ENCODE peak calls at places on chromosomes 2 and 18, in nine cellular contexts. One of them, this sample, is unnamed.

GRCh38 chr2:196607073-196607472 is 32.4 kb upstream of the CCDC150 start:
- DNase-seq in astrocyte of the cerebellum: no peak
- DNase-seq in lower lobe of right lung: no peak
- DNase-seq in lower leg skin: no peak
- DNase-seq in choroid plexus epithelial cell: peak
- DNase-seq in LNCaP clone FGC: no peak
- DNase-seq in neuronal stem cell: no peak
- DNase-seq in AG10803: peak
- DNase-seq in astrocyte of the spinal cord: no peak
- DNase-seq in this sample: peak

GRCh38 chr18:48460929-48461583 is 51.9 kb upstream of the ZBTB7C start:
- DNase-seq in lower lobe of right lung: no peak
- DNase-seq in AG10803: no peak
- DNase-seq in neuronal stem cell: no peak
- DNase-seq in astrocyte of the cerebellum: peak
- DNase-seq in lower leg skin: no peak
- DNase-seq in astrocyte of the spinal cord: peak
- DNase-seq in choroid plexus epithelial cell: no peak
- DNase-seq in LNCaP clone FGC: no peak
- DNase-seq in this sample: peak

GRCh38 chr2:24253303-24253919 is 78.6 kb downstream of the FAM228A start:
- DNase-seq in lower lobe of right lung: no peak
- DNase-seq in choroid plexus epithelial cell: peak
- DNase-seq in astrocyte of the cerebellum: no peak
- DNase-seq in AG10803: peak
- DNase-seq in neuronal stem cell: no peak
- DNase-seq in lower leg skin: no peak
- DNase-seq in astrocyte of the spinal cord: peak
- DNase-seq in LNCaP clone FGC: no peak
- DNase-seq in this sample: peak

GRCh38 chr18:72830109-72830508 is 37.7 kb downstream of the NETO1 start:
- DNase-seq in neuronal stem cell: peak
- DNase-seq in lower leg skin: no peak
- DNase-seq in lower lobe of right lung: no peak
- DNase-seq in AG10803: peak
- DNase-seq in LNCaP clone FGC: peak
- DNase-seq in astrocyte of the cerebellum: peak
- DNase-seq in astrocyte of the spinal cord: peak
- DNase-seq in choroid plexus epithelial cell: peak
- DNase-seq in this sample: peak

GRCh38 chr2:106094101-106094860 is 99.8 kb downstream of the UXS1 start:
- DNase-seq in AG10803: no peak
- DNase-seq in choroid plexus epithelial cell: no peak
- DNase-seq in astrocyte of the cerebellum: no peak
- DNase-seq in astrocyte of the spinal cord: no peak
- DNase-seq in lower leg skin: peak
- DNase-seq in neuronal stem cell: no peak
- DNase-seq in LNCaP clone FGC: no peak
- DNase-seq in lower lobe of right lung: no peak
- DNase-seq in this sample: no peak

GRCh38 chr2:23940976-23941605 is 828 bp downstream of the UBXN2A start:
- DNase-seq in LNCaP clone FGC: no peak
- DNase-seq in choroid plexus epithelial cell: peak
- DNase-seq in lower leg skin: no peak
- DNase-seq in astrocyte of the cerebellum: no peak
- DNase-seq in AG10803: no peak
- DNase-seq in neuronal stem cell: no peak
- DNase-seq in lower lobe of right lung: no peak
- DNase-seq in astrocyte of the spinal cord: peak
- DNase-seq in this sample: peak

GRCh38 chr18:79819951-79820351 is 22.2 kb downstream of the KCNG2 start:
- DNase-seq in choroid plexus epithelial cell: no peak
- DNase-seq in lower lobe of right lung: no peak
- DNase-seq in neuronal stem cell: no peak
- DNase-seq in LNCaP clone FGC: no peak
- DNase-seq in astrocyte of the cerebellum: no peak
- DNase-seq in AG10803: no peak
- DNase-seq in lower leg skin: peak
- DNase-seq in astrocyte of the spinal cord: no peak
- DNase-seq in this sample: no peak

GRCh38 chr2:10087360-10087759 is 7.1 kb upstream of the CYS1 start:
- DNase-seq in AG10803: no peak
- DNase-seq in neuronal stem cell: no peak
- DNase-seq in astrocyte of the spinal cord: no peak
- DNase-seq in choroid plexus epithelial cell: no peak
- DNase-seq in LNCaP clone FGC: no peak
- DNase-seq in lower leg skin: no peak
- DNase-seq in astrocyte of the cerebellum: no peak
- DNase-seq in lower lobe of right lung: no peak
- DNase-seq in this sample: no peak

GRCh38 chr2:46816151-46816845 is 99.3 kb downstream of the MCFD2 start:
- DNase-seq in astrocyte of the cerebellum: no peak
- DNase-seq in choroid plexus epithelial cell: no peak
- DNase-seq in lower leg skin: no peak
- DNase-seq in astrocyte of the spinal cord: no peak
- DNase-seq in AG10803: no peak
- DNase-seq in neuronal stem cell: no peak
- DNase-seq in LNCaP clone FGC: no peak
- DNase-seq in lower lobe of right lung: no peak
- DNase-seq in this sample: no peak

GRCh38 chr2:122755281-122755780 is 999.9 kb downstream of the TSN start:
- DNase-seq in neuronal stem cell: no peak
- DNase-seq in LNCaP clone FGC: no peak
- DNase-seq in astrocyte of the spinal cord: no peak
- DNase-seq in astrocyte of the cerebellum: no peak
- DNase-seq in lower leg skin: no peak
- DNase-seq in choroid plexus epithelial cell: no peak
- DNase-seq in AG10803: no peak
- DNase-seq in lower lobe of right lung: no peak
- DNase-seq in this sample: peak

GRCh38 chr18:9838144-9838877 is 47.5 kb upstream of the TXNDC2 start:
- DNase-seq in lower leg skin: no peak
- DNase-seq in neuronal stem cell: peak
- DNase-seq in choroid plexus epithelial cell: peak
- DNase-seq in astrocyte of the spinal cord: peak
- DNase-seq in AG10803: peak
- DNase-seq in astrocyte of the cerebellum: peak
- DNase-seq in LNCaP clone FGC: no peak
- DNase-seq in lower lobe of right lung: peak
- DNase-seq in this sample: peak

GRCh38 chr2:50402654-50402960 is 629.3 kb downstream of the NRXN1 start:
- DNase-seq in lower lobe of right lung: no peak
- DNase-seq in AG10803: no peak
- DNase-seq in astrocyte of the cerebellum: no peak
- DNase-seq in lower leg skin: no peak
- DNase-seq in astrocyte of the spinal cord: no peak
- DNase-seq in choroid plexus epithelial cell: no peak
- DNase-seq in LNCaP clone FGC: no peak
- DNase-seq in neuronal stem cell: no peak
- DNase-seq in this sample: no peak

GRCh38 chr2:219469186-219469724 is 29.4 kb upstream of the GMPPA start:
- DNase-seq in lower lobe of right lung: no peak
- DNase-seq in neuronal stem cell: no peak
- DNase-seq in astrocyte of the cerebellum: no peak
- DNase-seq in lower leg skin: no peak
- DNase-seq in LNCaP clone FGC: no peak
- DNase-seq in AG10803: peak
- DNase-seq in choroid plexus epithelial cell: peak
- DNase-seq in astrocyte of the spinal cord: peak
- DNase-seq in this sample: peak

GRCh38 chr18:21241224-21242131 is 554 bp upstream of the GREB1L start:
- DNase-seq in neuronal stem cell: peak
- DNase-seq in choroid plexus epithelial cell: no peak
- DNase-seq in lower leg skin: peak
- DNase-seq in astrocyte of the spinal cord: no peak
- DNase-seq in AG10803: no peak
- DNase-seq in astrocyte of the cerebellum: no peak
- DNase-seq in LNCaP clone FGC: no peak
- DNase-seq in lower lobe of right lung: no peak
- DNase-seq in this sample: no peak

GRCh38 chr2:167183916-167184315 is 295.6 kb downstream of the XIRP2 start:
- DNase-seq in LNCaP clone FGC: no peak
- DNase-seq in astrocyte of the cerebellum: no peak
- DNase-seq in lower lobe of right lung: no peak
- DNase-seq in neuronal stem cell: no peak
- DNase-seq in lower leg skin: no peak
- DNase-seq in AG10803: no peak
- DNase-seq in astrocyte of the spinal cord: no peak
- DNase-seq in choroid plexus epithelial cell: no peak
- DNase-seq in this sample: no peak

GRCh38 chr2:67436221-67436620 is 39.1 kb downstream of the ETAA1 start:
- DNase-seq in neuronal stem cell: no peak
- DNase-seq in astrocyte of the spinal cord: no peak
- DNase-seq in lower lobe of right lung: no peak
- DNase-seq in LNCaP clone FGC: no peak
- DNase-seq in AG10803: peak
- DNase-seq in lower leg skin: no peak
- DNase-seq in choroid plexus epithelial cell: peak
- DNase-seq in astrocyte of the cerebellum: no peak
- DNase-seq in this sample: no peak

GRCh38 chr2:112034924-112035323 is 20.1 kb upstream of the TMEM87B start:
- DNase-seq in choroid plexus epithelial cell: no peak
- DNase-seq in astrocyte of the cerebellum: no peak
- DNase-seq in LNCaP clone FGC: no peak
- DNase-seq in astrocyte of the spinal cord: no peak
- DNase-seq in lower leg skin: no peak
- DNase-seq in lower lobe of right lung: no peak
- DNase-seq in AG10803: no peak
- DNase-seq in neuronal stem cell: no peak
- DNase-seq in this sample: no peak

GRCh38 chr2:15385184-15385583 is 175.9 kb downstream of the NBAS start:
- DNase-seq in AG10803: no peak
- DNase-seq in astrocyte of the spinal cord: no peak
- DNase-seq in astrocyte of the cerebellum: no peak
- DNase-seq in lower lobe of right lung: no peak
- DNase-seq in choroid plexus epithelial cell: no peak
- DNase-seq in LNCaP clone FGC: no peak
- DNase-seq in neuronal stem cell: no peak
- DNase-seq in lower leg skin: no peak
- DNase-seq in this sample: no peak

GRCh38 chr2:220226076-220226475 is 598.6 kb downstream of the SLC4A3 start:
- DNase-seq in neuronal stem cell: no peak
- DNase-seq in LNCaP clone FGC: no peak
- DNase-seq in choroid plexus epithelial cell: no peak
- DNase-seq in AG10803: peak
- DNase-seq in lower lobe of right lung: no peak
- DNase-seq in lower leg skin: no peak
- DNase-seq in astrocyte of the spinal cord: no peak
- DNase-seq in astrocyte of the cerebellum: no peak
- DNase-seq in this sample: no peak

GRCh38 chr2:237886702-237887481 is 27.5 kb downstream of the RAMP1 start:
- DNase-seq in choroid plexus epithelial cell: no peak
- DNase-seq in lower lobe of right lung: peak
- DNase-seq in astrocyte of the spinal cord: peak
- DNase-seq in neuronal stem cell: no peak
- DNase-seq in lower leg skin: no peak
- DNase-seq in LNCaP clone FGC: no peak
- DNase-seq in astrocyte of the cerebellum: no peak
- DNase-seq in AG10803: no peak
- DNase-seq in this sample: peak

GRCh38 chr2:237884681-237885080 is 25.3 kb downstream of the RAMP1 start:
- DNase-seq in lower leg skin: no peak
- DNase-seq in choroid plexus epithelial cell: no peak
- DNase-seq in AG10803: no peak
- DNase-seq in astrocyte of the spinal cord: no peak
- DNase-seq in LNCaP clone FGC: no peak
- DNase-seq in lower lobe of right lung: peak
- DNase-seq in astrocyte of the cerebellum: no peak
- DNase-seq in neuronal stem cell: no peak
- DNase-seq in this sample: no peak

GRCh38 chr2:237883951-237884392 is 24.5 kb downstream of the RAMP1 start:
- DNase-seq in astrocyte of the cerebellum: no peak
- DNase-seq in lower leg skin: no peak
- DNase-seq in choroid plexus epithelial cell: no peak
- DNase-seq in astrocyte of the spinal cord: no peak
- DNase-seq in lower lobe of right lung: peak
- DNase-seq in neuronal stem cell: no peak
- DNase-seq in LNCaP clone FGC: no peak
- DNase-seq in AG10803: no peak
- DNase-seq in this sample: no peak

GRCh38 chr2:237885931-237886701 is 26.7 kb downstream of the RAMP1 start:
- DNase-seq in LNCaP clone FGC: no peak
- DNase-seq in lower leg skin: no peak
- DNase-seq in lower lobe of right lung: peak
- DNase-seq in astrocyte of the cerebellum: no peak
- DNase-seq in astrocyte of the spinal cord: peak
- DNase-seq in AG10803: no peak
- DNase-seq in neuronal stem cell: no peak
- DNase-seq in choroid plexus epithelial cell: peak
- DNase-seq in this sample: peak

GRCh38 chr2:237885171-237885930 is 25.9 kb downstream of the RAMP1 start:
- DNase-seq in astrocyte of the cerebellum: no peak
- DNase-seq in choroid plexus epithelial cell: no peak
- DNase-seq in lower lobe of right lung: peak
- DNase-seq in AG10803: no peak
- DNase-seq in astrocyte of the spinal cord: no peak
- DNase-seq in lower leg skin: no peak
- DNase-seq in neuronal stem cell: no peak
- DNase-seq in LNCaP clone FGC: no peak
- DNase-seq in this sample: no peak
- H3K4me3 ChIP-seq in astrocyte of the cerebellum: no peak
- H3K4me3 ChIP-seq in choroid plexus epithelial cell: no peak
- H3K4me3 ChIP-seq in lower lobe of right lung: no peak
- H3K4me3 ChIP-seq in AG10803: no peak
- H3K4me3 ChIP-seq in astrocyte of the spinal cord: no peak
- H3K4me3 ChIP-seq in lower leg skin: no peak
- H3K4me3 ChIP-seq in neuronal stem cell: no peak
- H3K4me3 ChIP-seq in LNCaP clone FGC: no peak
- H3K4me3 ChIP-seq in this sample: no peak

GRCh38 chr2:217553689-217554088 is 449.1 kb downstream of the TNS1 start:
- DNase-seq in astrocyte of the spinal cord: no peak
- DNase-seq in astrocyte of the cerebellum: no peak
- DNase-seq in lower lobe of right lung: no peak
- DNase-seq in AG10803: no peak
- DNase-seq in neuronal stem cell: no peak
- DNase-seq in LNCaP clone FGC: no peak
- DNase-seq in choroid plexus epithelial cell: no peak
- DNase-seq in lower leg skin: no peak
- DNase-seq in this sample: no peak
- H3K4me3 ChIP-seq in astrocyte of the spinal cord: no peak
- H3K4me3 ChIP-seq in astrocyte of the cerebellum: no peak
- H3K4me3 ChIP-seq in lower lobe of right lung: no peak
- H3K4me3 ChIP-seq in AG10803: no peak
- H3K4me3 ChIP-seq in neuronal stem cell: no peak
- H3K4me3 ChIP-seq in LNCaP clone FGC: no peak
- H3K4me3 ChIP-seq in choroid plexus epithelial cell: no peak
- H3K4me3 ChIP-seq in lower leg skin: no peak
- H3K4me3 ChIP-seq in this sample: no peak

GRCh38 chr2:161177969-161178368 is 17.7 kb downstream of the TANK start:
- DNase-seq in lower leg skin: no peak
- DNase-seq in astrocyte of the cerebellum: no peak
- DNase-seq in AG10803: no peak
- DNase-seq in lower lobe of right lung: no peak
- DNase-seq in neuronal stem cell: no peak
- DNase-seq in LNCaP clone FGC: no peak
- DNase-seq in astrocyte of the spinal cord: no peak
- DNase-seq in choroid plexus epithelial cell: no peak
- DNase-seq in this sample: no peak
- H3K4me3 ChIP-seq in lower leg skin: no peak
- H3K4me3 ChIP-seq in astrocyte of the cerebellum: no peak
- H3K4me3 ChIP-seq in AG10803: no peak
- H3K4me3 ChIP-seq in lower lobe of right lung: no peak
- H3K4me3 ChIP-seq in neuronal stem cell: no peak
- H3K4me3 ChIP-seq in LNCaP clone FGC: no peak
- H3K4me3 ChIP-seq in astrocyte of the spinal cord: no peak
- H3K4me3 ChIP-seq in choroid plexus epithelial cell: no peak
- H3K4me3 ChIP-seq in this sample: no peak

GRCh38 chr2:55012648-55013484 is 37.4 kb downstream of the RTN4 start:
- DNase-seq in lower lobe of right lung: no peak
- DNase-seq in lower leg skin: no peak
- DNase-seq in astrocyte of the cerebellum: no peak
- DNase-seq in AG10803: no peak
- DNase-seq in neuronal stem cell: no peak
- DNase-seq in astrocyte of the spinal cord: no peak
- DNase-seq in LNCaP clone FGC: peak
- DNase-seq in choroid plexus epithelial cell: no peak
- DNase-seq in this sample: no peak
- H3K4me3 ChIP-seq in lower lobe of right lung: no peak
- H3K4me3 ChIP-seq in lower leg skin: no peak
- H3K4me3 ChIP-seq in astrocyte of the cerebellum: no peak
- H3K4me3 ChIP-seq in AG10803: no peak
- H3K4me3 ChIP-seq in neuronal stem cell: no peak
- H3K4me3 ChIP-seq in astrocyte of the spinal cord: no peak
- H3K4me3 ChIP-seq in LNCaP clone FGC: no peak
- H3K4me3 ChIP-seq in choroid plexus epithelial cell: no peak
- H3K4me3 ChIP-seq in this sample: no peak